ENCODE peak calls at places on chromosomes 7 and 10, in eight cellular contexts. One of them, this sample, is unnamed.

GRCh38 chr10:133365461-133366129 is 7.6 kb downstream of the ECHS1 start:
- DNase-seq in AML-193: no peak
- DNase-seq in midbrain: no peak
- DNase-seq in dorsolateral prefrontal cortex: no peak
- DNase-seq in AG09319: no peak
- DNase-seq in activated naive CD4-positive, alpha-beta T cell treated with anti-CD3 and anti-CD28 coated beads, Interleukin-2, amount 50 U/mL, for 72 hours: no peak
- DNase-seq in anterior cingulate cortex: no peak
- DNase-seq in stimulated activated CD8-positive, alpha-beta memory T cell treated with anti-CD3 and anti-CD28 coated beads, Interleukin-7, amount 100 ng/mL, for 1 hour: no peak
- DNase-seq in this sample: no peak

GRCh38 chr7:145850636-145851035 is 266.0 kb upstream of the CNTNAP2 start:
- DNase-seq in anterior cingulate cortex: no peak
- DNase-seq in midbrain: no peak
- DNase-seq in stimulated activated CD8-positive, alpha-beta memory T cell treated with anti-CD3 and anti-CD28 coated beads, Interleukin-7, amount 100 ng/mL, for 1 hour: no peak
- DNase-seq in AG09319: no peak
- DNase-seq in AML-193: no peak
- DNase-seq in activated naive CD4-positive, alpha-beta T cell treated with anti-CD3 and anti-CD28 coated beads, Interleukin-2, amount 50 U/mL, for 72 hours: no peak
- DNase-seq in dorsolateral prefrontal cortex: no peak
- DNase-seq in this sample: no peak

GRCh38 chr7:50068850-50069551 is 24.0 kb downstream of the ZPBP start:
- DNase-seq in AG09319: no peak
- DNase-seq in AML-193: no peak
- DNase-seq in activated naive CD4-positive, alpha-beta T cell treated with anti-CD3 and anti-CD28 coated beads, Interleukin-2, amount 50 U/mL, for 72 hours: peak; percentile 26
- DNase-seq in midbrain: peak; percentile 16
- DNase-seq in dorsolateral prefrontal cortex: no peak
- DNase-seq in stimulated activated CD8-positive, alpha-beta memory T cell treated with anti-CD3 and anti-CD28 coated beads, Interleukin-7, amount 100 ng/mL, for 1 hour: no peak
- DNase-seq in anterior cingulate cortex: no peak
- DNase-seq in this sample: no peak

GRCh38 chr7:155763721-155764431 is 48.4 kb downstream of the SHH start:
- DNase-seq in AG09319: no peak
- DNase-seq in stimulated activated CD8-positive, alpha-beta memory T cell treated with anti-CD3 and anti-CD28 coated beads, Interleukin-7, amount 100 ng/mL, for 1 hour: no peak
- DNase-seq in dorsolateral prefrontal cortex: no peak
- DNase-seq in midbrain: no peak
- DNase-seq in AML-193: no peak
- DNase-seq in anterior cingulate cortex: no peak
- DNase-seq in activated naive CD4-positive, alpha-beta T cell treated with anti-CD3 and anti-CD28 coated beads, Interleukin-2, amount 50 U/mL, for 72 hours: peak; percentile 60
- DNase-seq in this sample: no peak

GRCh38 chr7:4132221-4132620 is 549.9 kb upstream of the FOXK1 start:
- DNase-seq in AML-193: no peak
- DNase-seq in activated naive CD4-positive, alpha-beta T cell treated with anti-CD3 and anti-CD28 coated beads, Interleukin-2, amount 50 U/mL, for 72 hours: no peak
- DNase-seq in stimulated activated CD8-positive, alpha-beta memory T cell treated with anti-CD3 and anti-CD28 coated beads, Interleukin-7, amount 100 ng/mL, for 1 hour: no peak
- DNase-seq in dorsolateral prefrontal cortex: no peak
- DNase-seq in midbrain: no peak
- DNase-seq in AG09319: no peak
- DNase-seq in anterior cingulate cortex: no peak
- DNase-seq in this sample: no peak

GRCh38 chr10:4130685-4131084 is 345.7 kb upstream of the KLF6 start:
- DNase-seq in dorsolateral prefrontal cortex: no peak
- DNase-seq in anterior cingulate cortex: no peak
- DNase-seq in stimulated activated CD8-positive, alpha-beta memory T cell treated with anti-CD3 and anti-CD28 coated beads, Interleukin-7, amount 100 ng/mL, for 1 hour: no peak
- DNase-seq in AML-193: peak; percentile 8
- DNase-seq in midbrain: no peak
- DNase-seq in AG09319: no peak
- DNase-seq in activated naive CD4-positive, alpha-beta T cell treated with anti-CD3 and anti-CD28 coated beads, Interleukin-2, amount 50 U/mL, for 72 hours: no peak
- DNase-seq in this sample: no peak

GRCh38 chr7:2013381-2014311 is 219.1 kb downstream of the MAD1L1 start:
- DNase-seq in midbrain: no peak
- DNase-seq in anterior cingulate cortex: no peak
- DNase-seq in AG09319: no peak
- DNase-seq in stimulated activated CD8-positive, alpha-beta memory T cell treated with anti-CD3 and anti-CD28 coated beads, Interleukin-7, amount 100 ng/mL, for 1 hour: no peak
- DNase-seq in dorsolateral prefrontal cortex: peak; percentile 34
- DNase-seq in AML-193: no peak
- DNase-seq in activated naive CD4-positive, alpha-beta T cell treated with anti-CD3 and anti-CD28 coated beads, Interleukin-2, amount 50 U/mL, for 72 hours: no peak
- DNase-seq in this sample: no peak

GRCh38 chr10:132001238-132001977 is 19.7 kb upstream of the BNIP3 start:
- DNase-seq in midbrain: peak; percentile 5
- DNase-seq in activated naive CD4-positive, alpha-beta T cell treated with anti-CD3 and anti-CD28 coated beads, Interleukin-2, amount 50 U/mL, for 72 hours: no peak
- DNase-seq in stimulated activated CD8-positive, alpha-beta memory T cell treated with anti-CD3 and anti-CD28 coated beads, Interleukin-7, amount 100 ng/mL, for 1 hour: no peak
- DNase-seq in AML-193: no peak
- DNase-seq in anterior cingulate cortex: no peak
- DNase-seq in dorsolateral prefrontal cortex: no peak
- DNase-seq in AG09319: no peak
- DNase-seq in this sample: no peak

GRCh38 chr10:17214991-17215781 is 12.9 kb upstream of the VIM start:
- DNase-seq in anterior cingulate cortex: no peak
- DNase-seq in dorsolateral prefrontal cortex: no peak
- DNase-seq in AML-193: peak; percentile 5
- DNase-seq in stimulated activated CD8-positive, alpha-beta memory T cell treated with anti-CD3 and anti-CD28 coated beads, Interleukin-7, amount 100 ng/mL, for 1 hour: no peak
- DNase-seq in AG09319: peak; percentile 97
- DNase-seq in midbrain: no peak
- DNase-seq in activated naive CD4-positive, alpha-beta T cell treated with anti-CD3 and anti-CD28 coated beads, Interleukin-2, amount 50 U/mL, for 72 hours: no peak
- DNase-seq in this sample: peak; percentile 84

GRCh38 chr10:58293989-58294388 is 25.0 kb downstream of the CISD1 start:
- DNase-seq in activated naive CD4-positive, alpha-beta T cell treated with anti-CD3 and anti-CD28 coated beads, Interleukin-2, amount 50 U/mL, for 72 hours: no peak
- DNase-seq in dorsolateral prefrontal cortex: no peak
- DNase-seq in stimulated activated CD8-positive, alpha-beta memory T cell treated with anti-CD3 and anti-CD28 coated beads, Interleukin-7, amount 100 ng/mL, for 1 hour: no peak
- DNase-seq in anterior cingulate cortex: no peak
- DNase-seq in AG09319: no peak
- DNase-seq in AML-193: no peak
- DNase-seq in midbrain: no peak
- DNase-seq in this sample: no peak

GRCh38 chr10:73413108-73413527 is 740 bp downstream of the ANXA7 start:
- DNase-seq in AG09319: no peak
- DNase-seq in midbrain: no peak
- DNase-seq in dorsolateral prefrontal cortex: no peak
- DNase-seq in stimulated activated CD8-positive, alpha-beta memory T cell treated with anti-CD3 and anti-CD28 coated beads, Interleukin-7, amount 100 ng/mL, for 1 hour: peak; percentile 6
- DNase-seq in anterior cingulate cortex: peak; percentile 66
- DNase-seq in AML-193: peak; percentile 53
- DNase-seq in activated naive CD4-positive, alpha-beta T cell treated with anti-CD3 and anti-CD28 coated beads, Interleukin-2, amount 50 U/mL, for 72 hours: peak; percentile 52
- DNase-seq in this sample: no peak

GRCh38 chr7:587769-588168 is 68.1 kb upstream of the PDGFA start:
- DNase-seq in anterior cingulate cortex: no peak
- DNase-seq in stimulated activated CD8-positive, alpha-beta memory T cell treated with anti-CD3 and anti-CD28 coated beads, Interleukin-7, amount 100 ng/mL, for 1 hour: no peak
- DNase-seq in dorsolateral prefrontal cortex: no peak
- DNase-seq in AML-193: no peak
- DNase-seq in midbrain: no peak
- DNase-seq in AG09319: no peak
- DNase-seq in activated naive CD4-positive, alpha-beta T cell treated with anti-CD3 and anti-CD28 coated beads, Interleukin-2, amount 50 U/mL, for 72 hours: no peak
- DNase-seq in this sample: no peak

GRCh38 chr7:104230606-104231005 is 22.8 kb upstream of the ORC5 start:
- DNase-seq in midbrain: no peak
- DNase-seq in dorsolateral prefrontal cortex: no peak
- DNase-seq in AML-193: no peak
- DNase-seq in anterior cingulate cortex: no peak
- DNase-seq in stimulated activated CD8-positive, alpha-beta memory T cell treated with anti-CD3 and anti-CD28 coated beads, Interleukin-7, amount 100 ng/mL, for 1 hour: no peak
- DNase-seq in activated naive CD4-positive, alpha-beta T cell treated with anti-CD3 and anti-CD28 coated beads, Interleukin-2, amount 50 U/mL, for 72 hours: no peak
- DNase-seq in AG09319: no peak
- DNase-seq in this sample: no peak

GRCh38 chr10:108638225-108638624 is 1285.1 kb downstream of the XPNPEP1 start:
- DNase-seq in AG09319: no peak
- DNase-seq in anterior cingulate cortex: no peak
- DNase-seq in AML-193: no peak
- DNase-seq in midbrain: no peak
- DNase-seq in stimulated activated CD8-positive, alpha-beta memory T cell treated with anti-CD3 and anti-CD28 coated beads, Interleukin-7, amount 100 ng/mL, for 1 hour: no peak
- DNase-seq in dorsolateral prefrontal cortex: no peak
- DNase-seq in activated naive CD4-positive, alpha-beta T cell treated with anti-CD3 and anti-CD28 coated beads, Interleukin-2, amount 50 U/mL, for 72 hours: no peak
- DNase-seq in this sample: no peak